ENCODE peak calls at places on chromosome X, in four cellular contexts. N is cardiac muscle cell, Z is AG09319, C is GM12865. Y is an unnamed sample.

GRCh38 chrX:107978707-107979307 is 3.4 kb downstream of the TEX13B start:
- DNase-seq in N (peak; percentile 58), Z (peak; percentile 3), C (peak; percentile 13), Y (no peak)

GRCh38 chrX:10519761-10520160 is 100.6 kb downstream of the MID1 start:
- DNase-seq in N (peak; percentile 53), Z (no peak), C (no peak), Y (no peak)

GRCh38 chrX:267771-268261 is 13.4 kb upstream of the PLCXD1 start:
- DNase-seq in N (no peak), Z (no peak), C (no peak), Y (no peak)

GRCh38 chrX:119512145-119512800 is 44.0 kb downstream of the SLC25A5 start:
- DNase-seq in N (peak; percentile 81), Z (peak; percentile 31), C (peak; percentile 60), Y (peak; percentile 37)

GRCh38 chrX:154526901-154527675 is 11.1 kb upstream of the FAM3A start:
- DNase-seq in N (peak; percentile 84), Z (no peak), C (peak; percentile 76), Y (peak; percentile 79)

GRCh38 chrX:100494570-100494969 is 84.5 kb upstream of the PCDH19 start:
- DNase-seq in N (no peak), Z (no peak), C (no peak), Y (no peak)

GRCh38 chrX:41084044-41084359 is 1.2 kb upstream of the USP9X start:
- DNase-seq in N (no peak), Z (no peak), C (no peak), Y (no peak)

GRCh38 chrX:45011131-45011530 is 138.1 kb downstream of the KDM6A start:
- DNase-seq in N (peak; percentile 20), Z (no peak), C (no peak), Y (no peak)

GRCh38 chrX:18146954-18147353 is 73.7 kb downstream of the BEND2 start:
- DNase-seq in N (peak; percentile 5), Z (no peak), C (peak; percentile 10), Y (peak; percentile 36)

GRCh38 chrX:116285506-116285905 is 115.0 kb downstream of the AGTR2 start:
- DNase-seq in N (peak; percentile 30), Z (no peak), C (no peak), Y (no peak)

GRCh38 chrX:100316987-100317386 is 93.1 kb downstream of the PCDH19 start:
- DNase-seq in N (no peak), Z (peak; percentile 19), C (no peak), Y (no peak)

GRCh38 chrX:120664081-120664480 is 34.2 kb upstream of the C1GALT1C1 start:
- DNase-seq in N (peak; percentile 37), Z (no peak), C (no peak), Y (no peak)
- TF ChIP-seq CTCF in N (peak; percentile 11), Z (no peak), C (no peak), Y (no peak)

GRCh38 chrX:106036716-106037115 is 1.8 kb downstream of the SERPINA7 start:
- DNase-seq in N (no peak), Z (no peak), C (no peak), Y (no peak)

GRCh38 chrX:106038625-106039024 is at the start of gene SERPINA7:
- DNase-seq in N (no peak), Z (no peak), C (no peak), Y (no peak)

GRCh38 chrX:106037835-106038473 is 573 bp downstream of the SERPINA7 start:
- DNase-seq in N (no peak), Z (no peak), C (no peak), Y (no peak)

GRCh38 chrX:106042296-106042695 is 3.8 kb upstream of the SERPINA7 start:
- DNase-seq in N (no peak), Z (no peak), C (no peak), Y (no peak)

GRCh38 chrX:106039920-106040319 is 1.4 kb upstream of the SERPINA7 start:
- DNase-seq in N (peak; percentile 21), Z (no peak), C (no peak), Y (no peak)
- TF ChIP-seq CTCF in N (peak; percentile 29), Z (no peak), C (peak; percentile 11), Y (no peak)

GRCh38 chrX:34299451-34299967 is 167.4 kb upstream of the FAM47A start:
- DNase-seq in N (no peak), Z (no peak), C (no peak), Y (no peak)

DNA sequence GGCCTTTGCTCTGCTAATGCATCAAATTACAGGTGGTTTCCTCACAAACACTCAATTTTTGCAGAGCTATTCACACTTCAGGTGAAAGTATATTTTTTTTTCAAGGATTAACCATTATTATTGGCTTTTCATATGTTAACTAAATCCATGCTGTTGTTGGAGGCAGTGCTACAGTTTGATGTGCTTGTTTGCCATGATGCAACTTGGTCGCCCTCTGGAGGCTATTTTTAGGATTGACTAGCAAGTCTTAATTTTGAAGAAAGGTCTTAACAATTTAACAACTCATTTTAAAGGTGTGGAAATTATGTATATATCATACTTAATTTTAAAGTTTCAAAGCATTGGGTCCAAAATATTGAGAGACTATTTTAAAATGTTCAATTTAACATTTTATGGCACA is 168.8 kb upstream of the FAM47A start:
- DNase-seq in N (peak; percentile 61), Z (peak; percentile 4), C (peak; percentile 43), Y (peak; percentile 29)
- TF ChIP-seq CTCF in N (peak; percentile 41), Z (peak; percentile 55), C (peak; percentile 37), Y (peak; percentile 26)

DNA sequence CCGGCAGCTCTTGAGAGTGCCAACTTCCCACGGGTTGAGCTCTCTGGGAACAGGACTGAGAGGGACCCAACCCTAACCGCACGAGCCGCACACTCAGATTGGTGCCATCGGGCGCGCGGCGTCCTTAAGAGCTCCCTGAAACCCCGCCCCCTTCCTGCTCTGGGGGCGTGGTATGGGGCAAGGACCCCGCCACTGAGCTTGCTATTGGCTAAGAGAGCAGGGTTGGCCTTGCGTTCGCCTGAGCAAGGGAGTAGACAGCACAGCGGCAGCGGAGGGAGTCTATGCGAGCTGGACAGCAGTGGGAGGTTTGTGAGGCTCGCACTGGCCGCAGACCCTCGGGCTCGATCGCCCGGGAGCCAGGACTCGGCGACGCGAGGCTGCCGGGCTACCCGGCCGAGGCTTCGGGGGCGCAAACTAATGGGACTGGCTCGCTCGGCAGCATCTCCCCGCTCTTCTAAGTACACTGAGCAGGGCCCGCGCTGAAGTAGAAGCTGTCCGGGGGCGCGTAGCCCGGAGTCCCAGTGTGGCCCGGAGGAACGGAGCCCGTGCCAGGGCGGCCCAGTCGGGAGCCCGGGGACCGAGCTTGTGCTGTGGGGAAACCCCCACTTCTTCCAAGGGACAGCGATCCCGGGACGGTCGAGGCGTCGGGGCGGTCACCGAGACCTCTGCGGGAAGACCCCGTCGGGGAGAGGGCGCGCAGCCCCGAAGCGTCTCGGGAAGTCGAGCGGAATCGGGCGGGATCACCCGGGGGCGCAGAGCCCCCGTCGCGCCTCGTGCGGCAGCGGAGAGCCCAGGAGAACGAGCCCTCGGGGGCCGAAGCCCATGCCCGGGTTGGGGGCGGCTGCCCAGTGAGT is at the start of gene EFNB1:
- DNase-seq in N (peak; percentile 98), Z (peak; percentile 93), C (peak; percentile 94), Y (peak; percentile 88)
- TF ChIP-seq CTCF in N (no peak), Z (no peak), C (no peak), Y (no peak)

GRCh38 chrX:140701480-140701879 is 8.1 kb upstream of the LINC00632 start:
- DNase-seq in N (peak; percentile 68), Z (no peak), C (peak; percentile 26), Y (peak; percentile 12)

GRCh38 chrX:140697618-140698017 is 11.9 kb upstream of the LINC00632 start:
- DNase-seq in N (no peak), Z (no peak), C (no peak), Y (no peak)
- TF ChIP-seq CTCF in N (peak; percentile 25), Z (peak; percentile 3), C (no peak), Y (no peak)

Y was measured in activated CD8-positive, alpha-beta T cell treated with anti-CD3 and anti-CD28 coated beads for 36 hours.